ENCODE peak calls at places on chromosomes 1 and 21, in six cellular contexts. V, Y, I, F, B and H are unnamed samples.

GRCh38 chr1:37673920-37674319 is 18.4 kb upstream of the CDCA8 start:
- DNase-seq in V (no peak), Y (no peak), I (no peak), F (peak; percentile 24), B (no peak), H (no peak)

GRCh38 chr1:173867141-173867752 is 542 bp downstream of the GAS5 start:
- DNase-seq in V (no peak), Y (no peak), I (no peak), F (no peak), B (peak; percentile 16), H (no peak)

GRCh38 chr1:75985827-75986226 is 53.6 kb upstream of the ASB17 start:
- DNase-seq in V (no peak), Y (no peak), I (no peak), F (no peak), B (no peak), H (no peak)

GRCh38 chr1:240338837-240339236 is 247.2 kb downstream of the FMN2 start:
- DNase-seq in V (no peak), Y (no peak), I (no peak), F (no peak), B (no peak), H (no peak)

GRCh38 chr1:53541263-53541625 is 82.0 kb downstream of the DMRTB1 start:
- DNase-seq in V (no peak), Y (no peak), I (no peak), F (no peak), B (peak; percentile 3), H (no peak)

GRCh38 chr1:47262787-47263413 is 30.9 kb upstream of the TAL1 start:
- DNase-seq in V (peak; percentile 52), Y (no peak), I (peak; percentile 60), F (peak; percentile 60), B (no peak), H (peak; percentile 17)

GRCh38 chr1:32336963-32337675 is 1.1 kb upstream of the MARCKSL1 start:
- DNase-seq in V (no peak), Y (no peak), I (no peak), F (no peak), B (peak; percentile 52), H (no peak)

GRCh38 chr21:29338256-29338655 is 39.5 kb downstream of the BACH1 start:
- DNase-seq in V (no peak), Y (no peak), I (no peak), F (no peak), B (no peak), H (no peak)

GRCh38 chr1:53577141-53578100 is 118.2 kb downstream of the DMRTB1 start:
- DNase-seq in V (no peak), Y (no peak), I (no peak), F (no peak), B (no peak), H (no peak)

GRCh38 chr1:111827946-111828345 is 72.2 kb downstream of the DDX20 start:
- DNase-seq in V (no peak), Y (no peak), I (no peak), F (no peak), B (no peak), H (no peak)
- H3K4me3 ChIP-seq in V (no peak overlapping the region), Y (no peak overlapping the region), I (no peak overlapping the region), F (no peak overlapping the region), B (no peak overlapping the region), H (no peak overlapping the region)

DNA sequence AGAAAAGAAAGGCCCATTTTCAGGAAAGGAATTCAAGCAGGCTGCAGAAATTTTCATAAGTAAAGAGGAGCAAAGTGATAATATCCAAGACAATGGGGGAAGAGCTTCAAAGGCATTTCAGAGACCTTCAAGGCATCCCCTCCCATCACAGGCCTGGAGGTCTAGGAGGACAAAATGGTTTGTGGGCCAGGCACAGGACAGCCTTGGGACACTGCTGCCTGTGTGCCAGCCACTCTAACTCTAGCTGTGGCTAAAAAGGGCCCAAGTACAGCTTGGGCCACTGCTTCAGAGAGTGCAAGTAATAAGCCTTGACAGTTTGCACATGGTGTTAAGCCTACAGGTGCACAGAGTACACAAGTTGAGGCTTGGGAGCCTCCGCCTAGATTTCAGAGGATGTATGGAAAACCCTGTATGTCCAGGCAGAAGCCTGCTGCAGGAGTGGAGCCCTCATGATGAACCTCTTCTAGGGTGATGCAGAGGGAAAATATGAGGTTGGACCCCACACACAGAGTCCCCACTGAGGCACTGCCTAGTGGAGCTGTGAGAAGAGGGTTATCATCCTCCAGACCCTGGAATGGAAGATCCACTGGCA is 51.8 kb upstream of the ZSWIM5 start:
- DNase-seq in V (no peak), Y (no peak), I (no peak), F (no peak), B (no peak), H (no peak)
- H3K9me3 ChIP-seq in V (peaks cover 10% of the 10 kb centered on the region), Y (peaks cover 17% of the 10 kb centered on the region), I (no peaks in the 10 kb centered on the region), F (peaks cover 7% of the 10 kb centered on the region), B (peaks cover 16% of the 10 kb centered on the region), H (peaks cover 20% of the 10 kb centered on the region)

GRCh38 chr1:113942527-113942926 is 13.4 kb downstream of the HIPK1 start:
- DNase-seq in V (no peak), Y (no peak), I (no peak), F (no peak), B (no peak), H (no peak)
- H3K4me3 ChIP-seq in V (no peak overlapping the region), Y (no peak overlapping the region), I (no peak overlapping the region), F (no peak overlapping the region), B (no peak overlapping the region), H (no peak overlapping the region)

DNA sequence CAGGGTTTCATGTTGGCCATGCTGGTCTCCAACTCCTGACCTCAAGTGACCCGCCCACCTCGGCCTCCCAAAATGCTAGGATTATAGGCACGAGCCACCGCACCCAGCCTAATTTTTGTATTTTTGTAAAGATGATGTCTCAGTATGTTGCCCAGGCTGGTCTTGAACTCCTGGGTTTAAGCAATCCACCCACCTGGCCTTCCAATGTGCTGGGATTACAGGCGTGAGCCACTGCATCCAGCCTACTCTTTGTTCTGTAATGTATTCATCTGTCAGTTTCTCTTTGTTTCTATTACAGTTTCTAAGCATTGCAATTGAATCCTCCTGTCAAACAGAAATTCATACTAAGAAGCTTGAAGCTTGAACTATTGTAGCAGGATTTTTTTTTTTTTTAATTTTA is 54.8 kb upstream of the RCC1 start:
- DNase-seq in V (no peak), Y (no peak), I (no peak), F (no peak), B (no peak), H (no peak)
- H3K9me3 ChIP-seq in V (no peaks in the 10 kb centered on the region), Y (no peaks in the 10 kb centered on the region), I (no peaks in the 10 kb centered on the region), F (no peaks in the 10 kb centered on the region), B (no peaks in the 10 kb centered on the region), H (no peaks in the 10 kb centered on the region)

GRCh38 chr1:205294175-205294913 is 27.2 kb downstream of the NUAK2 start:
- DNase-seq in V (no peak), Y (peak; percentile 90), I (no peak), F (no peak), B (no peak), H (peak; percentile 89)

GRCh38 chr1:205296154-205296553 is 25.4 kb downstream of the NUAK2 start:
- DNase-seq in V (no peak), Y (no peak), I (no peak), F (no peak), B (no peak), H (no peak)

GRCh38 chr1:205291577-205291976 is 30.0 kb downstream of the NUAK2 start:
- DNase-seq in V (no peak), Y (no peak), I (no peak), F (no peak), B (no peak), H (no peak)

GRCh38 chr1:205293350-205294074 is 28.0 kb downstream of the NUAK2 start:
- DNase-seq in V (no peak), Y (no peak), I (no peak), F (no peak), B (no peak), H (no peak)

GRCh38 chr1:205294914-205295310 is 26.6 kb downstream of the NUAK2 start:
- DNase-seq in V (no peak), Y (no peak), I (no peak), F (no peak), B (no peak), H (no peak)
- H3K4me3 ChIP-seq in V (no peak overlapping the region), Y (no peak overlapping the region), I (no peak overlapping the region), F (no peak overlapping the region), B (no peak overlapping the region), H (no peak overlapping the region)

DNA sequence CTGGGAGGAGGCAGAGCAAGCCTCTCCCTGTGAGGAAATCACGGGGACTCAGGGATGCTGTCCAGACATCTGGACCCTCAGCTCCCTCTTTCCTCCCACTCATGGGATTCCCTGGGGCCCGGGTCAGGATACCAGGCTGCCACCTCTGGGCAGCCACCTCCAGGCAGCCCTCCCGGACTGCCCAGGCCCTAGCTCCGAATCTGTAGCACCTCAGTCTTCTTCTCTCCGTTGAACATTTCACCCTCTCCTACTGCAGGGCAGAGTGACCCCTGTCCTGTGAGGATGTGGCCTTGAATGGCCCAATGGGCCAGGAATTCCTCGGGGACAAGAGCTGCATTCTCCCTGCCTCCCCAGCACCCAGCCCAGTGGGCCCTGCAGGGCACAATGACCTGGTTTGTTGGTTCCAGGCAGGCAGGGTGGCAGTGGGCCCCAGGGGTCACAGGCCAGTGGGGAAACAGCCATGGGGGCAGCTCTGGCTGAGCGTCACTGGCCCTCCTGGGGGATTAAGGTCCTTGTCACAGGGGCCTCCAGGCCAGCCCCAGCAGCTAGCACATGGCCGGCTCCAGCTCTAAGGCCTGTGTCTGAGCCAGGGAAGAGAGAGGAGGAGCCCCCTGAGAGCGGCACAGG is 9.5 kb upstream of the TTC34 start:
- DNase-seq in V (no peak), Y (no peak), I (no peak), F (no peak), B (no peak), H (no peak)
- H3K9me3 ChIP-seq in V (no peaks in the 10 kb centered on the region), Y (peaks cover 95% of the 10 kb centered on the region), I (no peaks in the 10 kb centered on the region), F (no peaks in the 10 kb centered on the region), B (no peaks in the 10 kb centered on the region), H (peaks cover 6% of the 10 kb centered on the region)

GRCh38 chr1:67514299-67514698 is 84.1 kb upstream of the SERBP1 start:
- DNase-seq in V (no peak), Y (no peak), I (no peak), F (no peak), B (no peak), H (no peak)

GRCh38 chr1:67515324-67516080 is 85.3 kb upstream of the SERBP1 start:
- DNase-seq in V (no peak), Y (no peak), I (no peak), F (no peak), B (no peak), H (no peak)

DNA sequence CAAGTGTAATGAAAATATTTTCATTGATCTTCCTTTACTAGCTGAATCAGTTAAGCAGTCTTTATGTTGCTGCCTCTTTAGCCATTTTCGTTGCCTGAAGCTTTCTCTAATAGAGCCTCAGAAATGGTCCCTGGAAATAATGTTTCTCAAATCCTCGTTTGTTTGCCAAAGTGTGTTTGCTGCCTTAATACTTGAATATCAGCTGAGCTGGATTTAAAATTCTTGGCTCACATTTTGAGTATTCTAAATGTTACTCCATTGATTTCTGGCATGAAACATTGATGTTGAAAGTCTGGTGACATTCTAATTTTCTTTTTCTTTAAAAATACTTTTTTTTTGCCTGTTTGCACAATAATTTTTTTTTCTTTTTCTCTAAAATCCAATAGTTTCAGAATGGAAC is 84.6 kb upstream of the SERBP1 start:
- DNase-seq in V (no peak), Y (no peak), I (no peak), F (no peak), B (no peak), H (no peak)
- H3K4me3 ChIP-seq in V (no peak overlapping the region), Y (no peak overlapping the region), I (no peak overlapping the region), F (no peak overlapping the region), B (no peak overlapping the region), H (no peak overlapping the region)

GRCh38 chr1:233256191-233256590 is 39.3 kb downstream of the PCNX2 start:
- DNase-seq in V (no peak), Y (no peak), I (no peak), F (no peak), B (no peak), H (no peak)
- H3K9me3 ChIP-seq in V (no peaks in the 10 kb centered on the region), Y (no peaks in the 10 kb centered on the region), I (no peaks in the 10 kb centered on the region), F (no peaks in the 10 kb centered on the region), B (no peaks in the 10 kb centered on the region), H (no peaks in the 10 kb centered on the region)